ENCODE peak calls at places on chromosomes 6 and 20, in four cellular contexts. U is SJSA1; C is ascending aorta; I is stimulated activated naive B cell treated with anti-CD40 and anti-IgM and Interleukin-4, amounts not matched to agents 10 μg/mL and 1 μg/mL and 100 μg/mL, for 72 hours. E is an unnamed sample.
A peak's percentile ranks its signal among the peaks of the same experiment; 100 is the strongest.

GRCh38 chr6:155630085-155630484 is 174.4 kb upstream of the NOX3 start:
- DNase-seq in U (no peak), I (no peak), C (no peak), E (no peak)

GRCh38 chr20:58102744-58103516 is 125.5 kb downstream of the ANKRD60 start:
- DNase-seq in U (no peak), C (no peak), I (no peak), E (peak; percentile 80)

GRCh38 chr20:57398231-57398821 is 7.1 kb downstream of the RBM38 start:
- DNase-seq in C (no peak), I (peak; percentile 86), U (no peak), E (peak; percentile 93)

GRCh38 chr6:169955796-169956493 is 204.5 kb downstream of the ERMARD start:
- DNase-seq in U (no peak), I (no peak), C (peak; percentile 1), E (no peak)

GRCh38 chr20:43725666-43726065 is 1.1 kb downstream of the GTSF1L start:
- DNase-seq in I (no peak), U (no peak), C (no peak), E (no peak)

GRCh38 chr20:64092258-64093012 is 8.2 kb upstream of the LKAAEAR1 start:
- DNase-seq in C (no peak), U (no peak), I (no peak), E (no peak)

GRCh38 chr6:82641677-82642076 is 278.1 kb downstream of the TPBG start:
- DNase-seq in U (no peak), I (no peak), C (no peak), E (no peak)

GRCh38 chr6:140052757-140053729 is 678.6 kb upstream of the CITED2 start:
- DNase-seq in C (no peak), U (no peak), I (no peak), E (no peak)

GRCh38 chr6:85574932-85575598 is 18.6 kb downstream of the SNX14 start:
- DNase-seq in U (peak; percentile 27), C (no peak), I (no peak), E (no peak)

GRCh38 chr20:59322813-59323469 is 22.5 kb downstream of the EDN3 start:
- DNase-seq in U (no peak), C (no peak), I (no peak), E (no peak)

GRCh38 chr6:72182337-72183246 is 296.2 kb downstream of the RIMS1 start:
- DNase-seq in U (peak; percentile 24), I (peak; percentile 6), C (no peak), E (no peak)

GRCh38 chr6:137339929-137340559 is 120.9 kb upstream of the IFNGR1 start:
- DNase-seq in U (no peak), C (no peak), I (no peak), E (no peak)

GRCh38 chr20:8305449-8305978 is 173.4 kb downstream of the PLCB1 start:
- DNase-seq in I (peak; percentile 41), C (no peak), U (peak; percentile 31), E (no peak)

GRCh38 chr6:125899726-125900182 is 56.8 kb upstream of the HINT3 start:
- DNase-seq in C (no peak), I (no peak), U (no peak), E (no peak)

GRCh38 chr6:122472022-122472340 is 374 bp upstream of the SERINC1 start:
- DNase-seq in I (no peak), U (no peak), C (no peak), E (no peak)

GRCh38 chr6:56529594-56530191 is 113.0 kb downstream of the DST start:
- DNase-seq in U (peak; percentile 52), C (no peak), I (no peak), E (no peak)

GRCh38 chr20:53260591-53260990 is 288.4 kb downstream of the TSHZ2 start:
- DNase-seq in I (no peak), C (no peak), U (no peak), E (no peak)

GRCh38 chr6:87653074-87653962 is 48.7 kb downstream of the AKIRIN2 start:
- DNase-seq in C (no peak), I (no peak), U (no peak), E (no peak)

GRCh38 chr20:52524865-52525264 is 333.3 kb upstream of the ZFP64 start:
- DNase-seq in C (no peak), I (no peak), U (no peak), E (no peak)

GRCh38 chr20:48257833-48258232 is 472.6 kb upstream of the SULF2 start:
- DNase-seq in C (no peak), U (no peak), I (no peak), E (no peak)

E was measured in esophagus muscularis mucosa.